ENCODE peak calls at places on chromosomes 7 and 10, in nine cellular contexts. L is ovary; V is CD4-positive, alpha-beta T cell; G is GM23248; K is SHP77; W is CD8-positive, alpha-beta T cell; Q is EL; C is activated naive CD8-positive, alpha-beta T cell treated with anti-CD3 and anti-CD28 coated beads, Interleukin-2, amount 50 U/mL, for 16 hours; M is left lung. N is an unnamed sample.

GRCh38 chr10:1121311-1121970 is 65.3 kb downstream of the WDR37 start:
- DNase-seq in V (no peak), G (no peak), K (no peak), Q (no peak), L (no peak), C (no peak), M (no peak), W (no peak), N (no peak)

GRCh38 chr10:80137031-80137712 is 4.6 kb downstream of the PLAC9 start:
- DNase-seq in W (no peak), Q (peak), G (peak), C (no peak), M (no peak), K (no peak), L (no peak), V (no peak), N (no peak)

GRCh38 chr10:1162481-1163203 is 106.5 kb downstream of the WDR37 start:
- DNase-seq in W (peak), M (no peak), C (no peak), K (no peak), G (no peak), Q (no peak), L (no peak), V (no peak), N (no peak)

GRCh38 chr10:23918839-23919238 is 290.1 kb upstream of the KIAA1217 start:
- DNase-seq in V (no peak), K (no peak), C (no peak), Q (peak), L (no peak), M (no peak), G (peak), W (no peak), N (no peak)

GRCh38 chr7:26201261-26202018 is at the start of gene CBX3:
- DNase-seq in W (peak), L (peak), V (peak), M (peak), C (peak), G (peak), Q (peak), K (peak), N (peak)

GRCh38 chr7:5854738-5855137 is 25.9 kb upstream of the OCM start:
- DNase-seq in C (no peak), K (peak), G (no peak), W (no peak), M (no peak), Q (no peak), V (no peak), L (no peak), N (peak)

GRCh38 chr7:150735596-150736358 is 1.4 kb upstream of the GIMAP5 start:
- DNase-seq in C (no peak), Q (no peak), M (no peak), L (no peak), V (no peak), W (peak), G (no peak), K (no peak), N (no peak)

GRCh38 chr10:63672491-63672890 is 151.3 kb downstream of the REEP3 start:
- DNase-seq in Q (no peak), C (no peak), W (no peak), G (no peak), L (no peak), K (no peak), V (no peak), M (no peak), N (no peak)

GRCh38 chr7:11625669-11626068 is 206.3 kb downstream of the THSD7A start:
- DNase-seq in Q (no peak), C (no peak), K (no peak), G (no peak), V (no peak), L (no peak), W (no peak), M (no peak), N (no peak)

GRCh38 chr10:132370426-132371340 is 26.3 kb upstream of the PWWP2B start:
- DNase-seq in V (no peak), L (no peak), K (no peak), Q (no peak), W (no peak), C (no peak), G (no peak), M (peak), N (no peak)

GRCh38 chr10:80444646-80445319 is 9.3 kb upstream of the TSPAN14 start:
- DNase-seq in K (no peak), C (peak), L (peak), Q (peak), V (peak), G (peak), W (no peak), M (peak), N (peak)

GRCh38 chr10:30847642-30848041 is 184.0 kb downstream of the ZNF438 start:
- DNase-seq in K (no peak), W (no peak), L (no peak), Q (no peak), C (no peak), V (no peak), G (no peak), M (no peak), N (no peak)